ENCODE peak calls at places on chromosomes 1 and 21, in nine cellular contexts. J, C, W, N, X, I, M, R and V are unnamed samples.

GRCh38 chr1:13543927-13544556 is 30.2 kb upstream of the LRRC38 start:
- DNase-seq in J (peak; percentile 67), C (no peak), W (no peak), N (no peak), X (peak; percentile 11), I (peak; percentile 77), M (no peak), R (peak; percentile 47), V (no peak)

GRCh38 chr1:29521846-29522580 is 285.7 kb downstream of the PTPRU start:
- DNase-seq in J (no peak), C (no peak), W (no peak), N (no peak), X (no peak), I (no peak), M (no peak), R (no peak), V (no peak)

GRCh38 chr1:213297021-213297420 is 246.0 kb downstream of the RPS6KC1 start:
- DNase-seq in J (no peak), C (no peak), W (no peak), N (no peak), X (no peak), I (no peak), M (no peak), R (no peak), V (no peak)

GRCh38 chr1:34617717-34618116 is 137.1 kb upstream of the GJB5 start:
- DNase-seq in J (no peak), C (no peak), W (no peak), N (no peak), X (no peak), I (no peak), M (no peak), R (no peak), V (no peak)

GRCh38 chr1:182217071-182217470 is 155.6 kb upstream of the ZNF648 start:
- DNase-seq in J (peak; percentile 88), C (no peak), W (no peak), N (no peak), X (no peak), I (no peak), M (no peak), R (no peak), V (no peak)

GRCh38 chr1:27071049-27071416 is 58.4 kb upstream of the TENT5B start:
- DNase-seq in J (peak; percentile 63), C (no peak), W (no peak), N (peak; percentile 83), X (peak; percentile 36), I (peak; percentile 55), M (no peak), R (peak; percentile 24), V (no peak)

GRCh38 chr1:36327421-36328087 is 4.1 kb upstream of the EVA1B start:
- DNase-seq in J (peak; percentile 74), C (no peak), W (no peak), N (peak; percentile 70), X (no peak), I (no peak), M (no peak), R (no peak), V (no peak)

GRCh38 chr1:153771841-153772593 is 3.2 kb upstream of the SLC27A3 start:
- DNase-seq in J (no peak), C (no peak), W (no peak), N (peak; percentile 67), X (peak; percentile 46), I (no peak), M (peak; percentile 61), R (peak; percentile 62), V (no peak)

GRCh38 chr1:204446413-204447111 is 34.9 kb upstream of the PPP1R15B start:
- DNase-seq in J (peak; percentile 74), C (peak; percentile 76), W (peak; percentile 93), N (peak; percentile 83), X (peak; percentile 75), I (peak; percentile 83), M (peak; percentile 64), R (peak; percentile 65), V (peak; percentile 69)

GRCh38 chr1:58773406-58773840 is 10.4 kb downstream of the JUN start:
- DNase-seq in J (peak; percentile 52), C (no peak), W (no peak), N (peak; percentile 66), X (no peak), I (peak; percentile 81), M (peak; percentile 58), R (no peak), V (no peak)

GRCh38 chr1:186958520-186958919 is 129.8 kb downstream of the PLA2G4A start:
- DNase-seq in J (peak; percentile 59), C (no peak), W (no peak), N (no peak), X (no peak), I (no peak), M (no peak), R (no peak), V (no peak)

GRCh38 chr1:116940809-116941640 is 31.3 kb downstream of the PTGFRN start:
- DNase-seq in J (no peak), C (no peak), W (no peak), N (no peak), X (no peak), I (no peak), M (no peak), R (no peak), V (no peak)

GRCh38 chr1:166471359-166471758 is 304.6 kb upstream of the FAM78B start:
- DNase-seq in J (no peak), C (no peak), W (no peak), N (no peak), X (no peak), I (no peak), M (no peak), R (no peak), V (no peak)

GRCh38 chr1:201739492-201740085 is 89.4 kb upstream of the IPO9 start:
- DNase-seq in J (peak; percentile 82), C (peak; percentile 46), W (no peak), N (peak; percentile 81), X (no peak), I (peak; percentile 78), M (peak; percentile 54), R (peak; percentile 54), V (peak; percentile 64)

DNA sequence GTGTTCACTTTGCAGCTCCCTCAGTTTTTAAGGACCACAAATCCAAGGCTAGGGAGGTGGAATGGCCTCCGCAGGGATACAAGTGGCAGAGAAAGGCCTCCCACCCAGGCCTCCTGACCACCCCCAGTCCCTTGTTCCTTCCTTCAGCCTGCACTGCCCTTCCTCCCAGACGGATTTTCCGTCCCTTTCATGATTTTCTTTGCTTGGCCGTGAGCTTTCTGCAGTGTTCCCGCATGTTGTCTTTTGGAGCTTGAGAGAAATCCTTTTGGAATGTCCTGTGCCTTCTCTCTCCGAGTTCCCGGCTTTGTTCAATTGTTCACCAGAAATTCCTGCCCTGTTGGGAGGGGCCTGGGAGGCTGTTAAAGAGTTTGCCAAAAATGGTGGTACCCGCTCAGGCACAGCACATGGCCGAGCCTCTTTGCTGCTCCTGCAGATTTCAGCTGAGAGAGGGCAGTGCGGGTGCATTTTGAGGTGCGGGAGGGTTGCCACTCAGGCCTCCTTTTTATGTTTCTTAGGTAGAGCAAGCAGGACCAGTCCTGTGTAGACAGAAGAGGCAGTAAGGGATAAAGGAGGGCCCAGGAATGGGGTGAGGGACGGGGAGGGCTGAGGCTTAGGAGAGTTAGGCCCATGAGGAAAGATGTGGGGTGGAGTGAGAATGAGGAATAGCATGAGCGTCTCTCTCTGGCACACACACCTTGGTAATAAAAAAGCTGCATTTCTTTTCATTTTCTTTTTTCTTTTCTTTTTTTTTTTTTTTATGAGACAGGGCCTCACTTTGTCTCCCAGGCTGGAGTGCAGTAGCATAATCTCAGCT is 7.4 kb upstream of the HSPG2 start:
- DNase-seq in J (no peak), C (no peak), W (no peak), N (no peak), X (peak; percentile 88), I (no peak), M (no peak), R (no peak), V (no peak)
- H3K9me3 ChIP-seq in J (no peaks in the 10 kb centered on the region), C (no peaks in the 10 kb centered on the region), W (no peaks in the 10 kb centered on the region), N (no peaks in the 10 kb centered on the region), X (no peaks in the 10 kb centered on the region), I (no peaks in the 10 kb centered on the region), M (no peaks in the 10 kb centered on the region), R (no peaks in the 10 kb centered on the region), V (no peaks in the 10 kb centered on the region)

DNA sequence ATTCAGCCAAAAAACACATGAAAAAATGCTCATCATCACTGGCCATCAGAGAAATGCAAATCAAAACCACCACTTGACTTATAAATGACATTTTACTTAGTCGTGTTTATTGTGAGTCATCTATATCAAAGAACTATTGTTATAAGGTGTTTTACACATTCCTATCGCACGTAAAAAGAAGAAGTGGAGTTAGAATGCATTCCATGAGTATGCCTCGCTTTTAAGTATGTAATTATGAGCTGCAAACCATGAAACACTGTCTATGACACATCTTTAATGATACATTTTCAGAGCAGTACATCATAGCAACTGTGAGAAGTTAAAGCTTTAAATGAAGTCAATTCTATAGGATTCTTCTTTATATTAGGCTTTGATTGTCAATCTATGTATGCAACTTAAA is 614.3 kb upstream of the ADAMTS5 start:
- DNase-seq in J (peak; percentile 65), C (no peak), W (no peak), N (no peak), X (no peak), I (no peak), M (no peak), R (no peak), V (no peak)
- H3K9me3 ChIP-seq in J (no peaks in the 10 kb centered on the region), C (no peaks in the 10 kb centered on the region), W (no peaks in the 10 kb centered on the region), N (no peaks in the 10 kb centered on the region), X (no peaks in the 10 kb centered on the region), I (no peaks in the 10 kb centered on the region), M (no peaks in the 10 kb centered on the region), R (no peaks in the 10 kb centered on the region), V (no peaks in the 10 kb centered on the region)

DNA sequence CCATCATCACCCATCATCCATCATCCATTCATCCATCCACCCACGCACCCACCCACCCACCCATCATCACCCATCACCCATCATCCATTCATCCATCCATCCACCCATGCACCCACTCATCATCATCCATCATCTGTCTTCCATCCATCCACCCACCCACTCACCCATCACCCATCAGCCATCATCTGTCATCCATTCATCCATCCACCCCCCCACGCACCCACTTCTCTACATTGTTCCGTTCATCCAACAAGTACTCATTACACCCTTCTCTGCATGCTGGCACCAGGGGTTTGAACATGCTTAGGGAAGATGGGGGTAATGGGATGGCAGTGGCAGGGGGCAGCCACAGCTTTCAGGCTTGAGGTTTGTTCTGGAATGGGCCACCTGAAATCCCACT is 82.1 kb downstream of the ADARB1 start:
- DNase-seq in J (no peak), C (no peak), W (no peak), N (no peak), X (no peak), I (no peak), M (no peak), R (no peak), V (no peak)
- H3K9me3 ChIP-seq in J (no peaks in the 10 kb centered on the region), C (no peaks in the 10 kb centered on the region), W (no peaks in the 10 kb centered on the region), N (no peaks in the 10 kb centered on the region), X (no peaks in the 10 kb centered on the region), I (no peaks in the 10 kb centered on the region), M (no peaks in the 10 kb centered on the region), R (no peaks in the 10 kb centered on the region), V (no peaks in the 10 kb centered on the region)

DNA sequence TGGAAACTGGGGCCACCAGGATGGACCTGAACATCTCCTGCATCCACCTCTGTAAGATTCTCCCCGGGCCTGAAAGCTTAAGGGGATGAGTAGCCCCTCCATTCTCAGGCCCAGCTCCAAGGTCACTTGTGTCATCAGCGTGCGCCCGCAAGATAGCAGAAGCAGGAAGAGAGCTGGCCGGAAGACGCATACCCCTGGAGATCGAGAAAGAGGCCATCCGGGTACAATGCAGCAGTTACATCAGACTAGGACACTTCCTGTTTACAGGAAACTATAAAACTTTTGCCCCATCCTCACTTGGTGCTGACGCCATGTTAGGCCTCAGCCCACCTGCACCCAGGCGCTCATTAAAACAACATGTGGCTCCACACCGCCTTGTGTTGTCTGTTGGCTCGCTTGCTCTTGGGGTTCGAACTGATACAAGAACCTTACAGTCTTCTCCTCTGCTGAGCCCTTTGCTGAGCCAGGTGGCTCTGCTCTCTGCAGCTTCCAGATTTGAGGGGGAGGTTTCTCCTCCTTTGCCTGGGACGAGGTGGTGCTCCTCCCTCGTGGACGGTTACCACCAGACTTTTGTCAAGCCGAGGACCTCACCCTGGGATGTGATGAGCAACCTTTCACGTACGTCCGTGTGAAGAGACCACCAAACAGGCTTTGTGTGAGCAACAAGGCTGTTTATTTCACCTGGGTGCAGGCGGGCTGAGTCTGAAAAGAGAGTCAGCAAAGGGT is 277.5 kb upstream of the C1orf174 start:
- DNase-seq in J (no peak), C (no peak), W (peak; percentile 89), N (no peak), X (no peak), I (no peak), M (no peak), R (no peak), V (no peak)
- H3K9me3 ChIP-seq in J (no peaks in the 10 kb centered on the region), C (no peaks in the 10 kb centered on the region), W (no peaks in the 10 kb centered on the region), N (no peaks in the 10 kb centered on the region), X (no peaks in the 10 kb centered on the region), I (no peaks in the 10 kb centered on the region), M (no peaks in the 10 kb centered on the region), R (no peaks in the 10 kb centered on the region), V (no peaks in the 10 kb centered on the region)